ENCODE peak calls at places on chromosome 16, in ten cellular contexts. One of them, this sample, is unnamed.

GRCh38 chr16:29698484-29699323 is 19.7 kb downstream of the QPRT start:
- DNase-seq in stimulated activated CD4-positive, alpha-beta T cell treated with anti-CD3 and anti-CD28 coated beads, Interleukin-1b, Interleukin-23, amount 100 ng/mL, for 1 hour: no peak
- DNase-seq in C1 segment of cervical spinal cord: no peak
- DNase-seq in astrocyte of the cerebellum: no peak
- DNase-seq in breast epithelium: no peak
- DNase-seq in EL: no peak
- DNase-seq in Daoy: no peak
- DNase-seq in GM10248: no peak
- DNase-seq in dermis microvascular lymphatic vessel endothelial cell: no peak
- DNase-seq in Kasumi-1: no peak
- DNase-seq in this sample: no peak

GRCh38 chr16:2386990-2387389 is 42.3 kb upstream of the CCNF start:
- DNase-seq in EL: no peak
- DNase-seq in Daoy: no peak
- DNase-seq in C1 segment of cervical spinal cord: no peak
- DNase-seq in astrocyte of the cerebellum: no peak
- DNase-seq in GM10248: no peak
- DNase-seq in stimulated activated CD4-positive, alpha-beta T cell treated with anti-CD3 and anti-CD28 coated beads, Interleukin-1b, Interleukin-23, amount 100 ng/mL, for 1 hour: no peak
- DNase-seq in Kasumi-1: no peak
- DNase-seq in breast epithelium: no peak
- DNase-seq in dermis microvascular lymphatic vessel endothelial cell: peak
- DNase-seq in this sample: no peak

GRCh38 chr16:85514601-85515318 is 98.4 kb upstream of the GSE1 start:
- DNase-seq in EL: peak
- DNase-seq in stimulated activated CD4-positive, alpha-beta T cell treated with anti-CD3 and anti-CD28 coated beads, Interleukin-1b, Interleukin-23, amount 100 ng/mL, for 1 hour: no peak
- DNase-seq in Daoy: peak
- DNase-seq in Kasumi-1: no peak
- DNase-seq in GM10248: no peak
- DNase-seq in dermis microvascular lymphatic vessel endothelial cell: peak
- DNase-seq in astrocyte of the cerebellum: peak
- DNase-seq in C1 segment of cervical spinal cord: peak
- DNase-seq in breast epithelium: peak
- DNase-seq in this sample: no peak

GRCh38 chr16:513950-514349 is 13.6 kb upstream of the CAPN15 start:
- DNase-seq in Kasumi-1: no peak
- DNase-seq in breast epithelium: no peak
- DNase-seq in stimulated activated CD4-positive, alpha-beta T cell treated with anti-CD3 and anti-CD28 coated beads, Interleukin-1b, Interleukin-23, amount 100 ng/mL, for 1 hour: no peak
- DNase-seq in C1 segment of cervical spinal cord: no peak
- DNase-seq in dermis microvascular lymphatic vessel endothelial cell: no peak
- DNase-seq in GM10248: no peak
- DNase-seq in Daoy: no peak
- DNase-seq in astrocyte of the cerebellum: no peak
- DNase-seq in EL: no peak
- DNase-seq in this sample: no peak

GRCh38 chr16:89525146-89525913 is 17.1 kb downstream of the SPG7 start:
- DNase-seq in Daoy: no peak
- DNase-seq in breast epithelium: no peak
- DNase-seq in Kasumi-1: peak
- DNase-seq in astrocyte of the cerebellum: no peak
- DNase-seq in stimulated activated CD4-positive, alpha-beta T cell treated with anti-CD3 and anti-CD28 coated beads, Interleukin-1b, Interleukin-23, amount 100 ng/mL, for 1 hour: no peak
- DNase-seq in dermis microvascular lymphatic vessel endothelial cell: no peak
- DNase-seq in EL: no peak
- DNase-seq in C1 segment of cervical spinal cord: no peak
- DNase-seq in GM10248: peak
- DNase-seq in this sample: no peak

GRCh38 chr16:278863-279366 is 1.5 kb upstream of the ARHGDIG start:
- DNase-seq in GM10248: no peak
- DNase-seq in C1 segment of cervical spinal cord: no peak
- DNase-seq in dermis microvascular lymphatic vessel endothelial cell: peak
- DNase-seq in EL: peak
- DNase-seq in Daoy: peak
- DNase-seq in stimulated activated CD4-positive, alpha-beta T cell treated with anti-CD3 and anti-CD28 coated beads, Interleukin-1b, Interleukin-23, amount 100 ng/mL, for 1 hour: no peak
- DNase-seq in breast epithelium: no peak
- DNase-seq in Kasumi-1: no peak
- DNase-seq in astrocyte of the cerebellum: no peak
- DNase-seq in this sample: peak

GRCh38 chr16:72847187-72848044 is 200.5 kb downstream of the ZFHX3 start:
- DNase-seq in stimulated activated CD4-positive, alpha-beta T cell treated with anti-CD3 and anti-CD28 coated beads, Interleukin-1b, Interleukin-23, amount 100 ng/mL, for 1 hour: no peak
- DNase-seq in GM10248: peak
- DNase-seq in dermis microvascular lymphatic vessel endothelial cell: peak
- DNase-seq in Daoy: peak
- DNase-seq in breast epithelium: no peak
- DNase-seq in C1 segment of cervical spinal cord: peak
- DNase-seq in astrocyte of the cerebellum: no peak
- DNase-seq in EL: peak
- DNase-seq in Kasumi-1: peak
- DNase-seq in this sample: peak

GRCh38 chr16:57284206-57284951 is at the start of gene PLLP:
- DNase-seq in C1 segment of cervical spinal cord: peak
- DNase-seq in GM10248: peak
- DNase-seq in stimulated activated CD4-positive, alpha-beta T cell treated with anti-CD3 and anti-CD28 coated beads, Interleukin-1b, Interleukin-23, amount 100 ng/mL, for 1 hour: peak
- DNase-seq in dermis microvascular lymphatic vessel endothelial cell: peak
- DNase-seq in astrocyte of the cerebellum: no peak
- DNase-seq in breast epithelium: no peak
- DNase-seq in Kasumi-1: no peak
- DNase-seq in EL: peak
- DNase-seq in Daoy: peak
- DNase-seq in this sample: peak

GRCh38 chr16:745739-746138 is 4.9 kb upstream of the CIAO3 start:
- DNase-seq in C1 segment of cervical spinal cord: no peak
- DNase-seq in stimulated activated CD4-positive, alpha-beta T cell treated with anti-CD3 and anti-CD28 coated beads, Interleukin-1b, Interleukin-23, amount 100 ng/mL, for 1 hour: no peak
- DNase-seq in breast epithelium: no peak
- DNase-seq in EL: no peak
- DNase-seq in Daoy: peak
- DNase-seq in Kasumi-1: no peak
- DNase-seq in dermis microvascular lymphatic vessel endothelial cell: no peak
- DNase-seq in GM10248: peak
- DNase-seq in astrocyte of the cerebellum: no peak
- DNase-seq in this sample: peak

GRCh38 chr16:55439101-55439690 is 39.8 kb upstream of the MMP2 start:
- DNase-seq in Daoy: no peak
- DNase-seq in dermis microvascular lymphatic vessel endothelial cell: no peak
- DNase-seq in GM10248: no peak
- DNase-seq in breast epithelium: no peak
- DNase-seq in stimulated activated CD4-positive, alpha-beta T cell treated with anti-CD3 and anti-CD28 coated beads, Interleukin-1b, Interleukin-23, amount 100 ng/mL, for 1 hour: no peak
- DNase-seq in astrocyte of the cerebellum: no peak
- DNase-seq in Kasumi-1: no peak
- DNase-seq in EL: no peak
- DNase-seq in C1 segment of cervical spinal cord: no peak
- DNase-seq in this sample: no peak

GRCh38 chr16:376817-377418 is 4.9 kb downstream of the PGAP6 start:
- DNase-seq in EL: no peak
- DNase-seq in breast epithelium: no peak
- DNase-seq in dermis microvascular lymphatic vessel endothelial cell: no peak
- DNase-seq in astrocyte of the cerebellum: no peak
- DNase-seq in Kasumi-1: no peak
- DNase-seq in Daoy: no peak
- DNase-seq in stimulated activated CD4-positive, alpha-beta T cell treated with anti-CD3 and anti-CD28 coated beads, Interleukin-1b, Interleukin-23, amount 100 ng/mL, for 1 hour: no peak
- DNase-seq in C1 segment of cervical spinal cord: no peak
- DNase-seq in GM10248: no peak
- DNase-seq in this sample: no peak

GRCh38 chr16:28320741-28321140 is 28.4 kb downstream of the SBK1 start:
- DNase-seq in Daoy: no peak
- DNase-seq in astrocyte of the cerebellum: no peak
- DNase-seq in stimulated activated CD4-positive, alpha-beta T cell treated with anti-CD3 and anti-CD28 coated beads, Interleukin-1b, Interleukin-23, amount 100 ng/mL, for 1 hour: no peak
- DNase-seq in breast epithelium: no peak
- DNase-seq in GM10248: no peak
- DNase-seq in EL: no peak
- DNase-seq in Kasumi-1: no peak
- DNase-seq in dermis microvascular lymphatic vessel endothelial cell: no peak
- DNase-seq in C1 segment of cervical spinal cord: no peak
- DNase-seq in this sample: no peak

GRCh38 chr16:58299757-58300349 is 5.0 kb upstream of the PRSS54 start:
- DNase-seq in GM10248: no peak
- DNase-seq in C1 segment of cervical spinal cord: no peak
- DNase-seq in breast epithelium: no peak
- DNase-seq in stimulated activated CD4-positive, alpha-beta T cell treated with anti-CD3 and anti-CD28 coated beads, Interleukin-1b, Interleukin-23, amount 100 ng/mL, for 1 hour: no peak
- DNase-seq in Daoy: peak
- DNase-seq in astrocyte of the cerebellum: no peak
- DNase-seq in dermis microvascular lymphatic vessel endothelial cell: peak
- DNase-seq in EL: peak
- DNase-seq in Kasumi-1: peak
- DNase-seq in this sample: no peak

GRCh38 chr16:55494994-55495421 is 13.9 kb upstream of the LPCAT2 start:
- DNase-seq in C1 segment of cervical spinal cord: peak
- DNase-seq in stimulated activated CD4-positive, alpha-beta T cell treated with anti-CD3 and anti-CD28 coated beads, Interleukin-1b, Interleukin-23, amount 100 ng/mL, for 1 hour: no peak
- DNase-seq in dermis microvascular lymphatic vessel endothelial cell: peak
- DNase-seq in astrocyte of the cerebellum: peak
- DNase-seq in Daoy: peak
- DNase-seq in Kasumi-1: peak
- DNase-seq in GM10248: no peak
- DNase-seq in breast epithelium: no peak
- DNase-seq in EL: peak
- DNase-seq in this sample: no peak

GRCh38 chr16:84730406-84731106 is 30.8 kb downstream of the USP10 start:
- DNase-seq in C1 segment of cervical spinal cord: peak
- DNase-seq in EL: peak
- DNase-seq in GM10248: peak
- DNase-seq in dermis microvascular lymphatic vessel endothelial cell: peak
- DNase-seq in breast epithelium: no peak
- DNase-seq in Daoy: peak
- DNase-seq in astrocyte of the cerebellum: peak
- DNase-seq in stimulated activated CD4-positive, alpha-beta T cell treated with anti-CD3 and anti-CD28 coated beads, Interleukin-1b, Interleukin-23, amount 100 ng/mL, for 1 hour: no peak
- DNase-seq in Kasumi-1: peak
- DNase-seq in this sample: peak

GRCh38 chr16:14249291-14250032 is 178.3 kb downstream of the MRTFB start:
- DNase-seq in Daoy: peak
- DNase-seq in GM10248: peak
- DNase-seq in dermis microvascular lymphatic vessel endothelial cell: peak
- DNase-seq in EL: peak
- DNase-seq in stimulated activated CD4-positive, alpha-beta T cell treated with anti-CD3 and anti-CD28 coated beads, Interleukin-1b, Interleukin-23, amount 100 ng/mL, for 1 hour: peak
- DNase-seq in breast epithelium: no peak
- DNase-seq in C1 segment of cervical spinal cord: no peak
- DNase-seq in Kasumi-1: peak
- DNase-seq in astrocyte of the cerebellum: peak
- DNase-seq in this sample: peak

GRCh38 chr16:3013998-3014690 is 1.4 kb downstream of the CLDN9 start:
- DNase-seq in Daoy: no peak
- DNase-seq in EL: no peak
- DNase-seq in GM10248: no peak
- DNase-seq in astrocyte of the cerebellum: no peak
- DNase-seq in C1 segment of cervical spinal cord: no peak
- DNase-seq in dermis microvascular lymphatic vessel endothelial cell: no peak
- DNase-seq in breast epithelium: no peak
- DNase-seq in Kasumi-1: no peak
- DNase-seq in stimulated activated CD4-positive, alpha-beta T cell treated with anti-CD3 and anti-CD28 coated beads, Interleukin-1b, Interleukin-23, amount 100 ng/mL, for 1 hour: no peak
- DNase-seq in this sample: no peak

GRCh38 chr16:8867483-8868271 is 1.1 kb downstream of the CARHSP1 start:
- DNase-seq in astrocyte of the cerebellum: no peak
- DNase-seq in Kasumi-1: no peak
- DNase-seq in EL: peak
- DNase-seq in dermis microvascular lymphatic vessel endothelial cell: no peak
- DNase-seq in Daoy: no peak
- DNase-seq in GM10248: no peak
- DNase-seq in C1 segment of cervical spinal cord: peak
- DNase-seq in stimulated activated CD4-positive, alpha-beta T cell treated with anti-CD3 and anti-CD28 coated beads, Interleukin-1b, Interleukin-23, amount 100 ng/mL, for 1 hour: no peak
- DNase-seq in breast epithelium: no peak
- DNase-seq in this sample: no peak

This sample was measured in GM13976.